ENCODE peak calls at places on chromosomes 11 and 22, in eight cellular contexts. Q is GM12878; Y is IMR-90; M is cardiac muscle cell; T is naive thymus-derived CD4-positive, alpha-beta T cell; E is body of pancreas; Z is breast epithelium; I is stomach. V is an unnamed sample.

GRCh38 chr11:11968511-11969280 is 39.7 kb downstream of the DKK3 start:
- DNase-seq in I (no peak), Y (peak; percentile 44), Q (no peak), M (no peak), Z (no peak), T (no peak), E (no peak), V (no peak)

GRCh38 chr11:80586464-80586863 is 1145.6 kb upstream of the TENM4 start:
- DNase-seq in T (no peak), Z (no peak), E (no peak), Q (no peak), M (peak; percentile 7), Y (peak; percentile 4), I (no peak), V (no peak)

GRCh38 chr11:469684-470667 is 19.9 kb downstream of the PTDSS2 start:
- DNase-seq in Y (peak; percentile 81), I (peak; percentile 63), M (no peak), Q (no peak), E (peak; percentile 65), T (no peak), Z (peak; percentile 48), V (no peak)

GRCh38 chr11:71240061-71240690 is 12.2 kb downstream of the SHANK2 start:
- DNase-seq in Y (no peak), E (no peak), I (no peak), Z (no peak), Q (no peak), T (no peak), M (no peak), V (no peak)

GRCh38 chr11:94525933-94526332 is 13.7 kb downstream of the C11orf97 start:
- DNase-seq in Q (no peak), Z (peak; percentile 69), Y (peak; percentile 74), T (no peak), I (peak; percentile 88), E (peak; percentile 78), M (peak; percentile 93), V (peak; percentile 18)

GRCh38 chr11:8720868-8721739 is 38.5 kb downstream of the RPL27A start:
- DNase-seq in I (peak; percentile 73), M (no peak), Q (no peak), T (no peak), Z (no peak), Y (no peak), E (peak; percentile 52), V (no peak)

GRCh38 chr11:92709329-92709728 is 260.1 kb upstream of the MTNR1B start:
- DNase-seq in T (no peak), I (no peak), Z (no peak), Y (no peak), Q (no peak), M (no peak), E (no peak), V (no peak)

GRCh38 chr11:33633251-33634003 is 67.2 kb downstream of the C11orf91 start:
- DNase-seq in M (no peak), I (no peak), Y (peak; percentile 72), Q (no peak), Z (no peak), E (no peak), T (no peak), V (no peak)

GRCh38 chr11:120133216-120134105 is 4.5 kb downstream of the TRIM29 start:
- DNase-seq in Y (no peak), I (peak; percentile 17), Z (peak; percentile 18), T (no peak), E (peak; percentile 3), M (peak; percentile 37), Q (no peak), V (peak; percentile 2)

GRCh38 chr11:123145661-123146060 is 49.4 kb downstream of the CLMP start:
- DNase-seq in T (no peak), M (peak; percentile 53), I (no peak), Y (no peak), Q (no peak), Z (no peak), E (peak; percentile 12), V (no peak)

GRCh38 chr11:88179141-88179540 is 3.9 kb upstream of the RAB38 start:
- DNase-seq in I (no peak), Z (no peak), T (no peak), M (no peak), E (no peak), Y (peak; percentile 61), Q (peak; percentile 78), V (no peak)

GRCh38 chr11:59142530-59143507 is at the start of gene FAM111A:
- DNase-seq in E (peak; percentile 90), I (peak; percentile 92), Y (peak; percentile 86), M (peak; percentile 75), T (peak; percentile 87), Q (peak; percentile 69), Z (peak; percentile 87), V (peak; percentile 80)

GRCh38 chr22:46674367-46674781 is 54.2 kb downstream of the GRAMD4 start:
- DNase-seq in Q (no peak), T (peak; percentile 80), E (peak; percentile 32), I (peak; percentile 60), Z (peak; percentile 45), M (no peak), Y (no peak), V (no peak)
- H3K4me3 ChIP-seq in Q (no peak overlapping the region), T (peak overlapping the region; percentile 73), E (no peak overlapping the region), I (peak overlapping the region; percentile 31), Z (no peak overlapping the region), M (no peak overlapping the region), Y (no peak overlapping the region), V (no peak overlapping the region)

DNA sequence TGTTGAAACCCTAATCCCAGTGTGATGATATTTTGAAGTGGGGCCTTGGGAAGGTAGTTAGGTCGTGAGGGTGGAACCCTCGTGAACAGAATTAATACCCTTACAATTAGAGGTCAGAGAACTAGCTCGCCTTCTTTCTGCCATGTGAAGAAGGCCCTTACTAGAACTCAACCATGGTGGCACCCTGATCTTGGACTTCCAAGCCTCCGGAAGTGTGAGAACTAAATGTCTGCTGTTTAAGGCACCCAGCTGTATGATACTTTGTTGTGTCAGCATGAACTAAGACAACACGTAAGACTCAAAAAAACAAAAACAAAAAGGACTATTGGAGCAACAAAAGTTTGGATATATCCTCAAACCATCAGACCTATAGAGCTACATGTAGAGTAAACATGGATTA is 52.0 kb downstream of the TMEM123 start:
- DNase-seq in E (no peak), M (no peak), T (no peak), I (no peak), Y (no peak), Z (no peak), Q (no peak), V (no peak)
- H3K36me3 ChIP-seq in E (no peaks in the 10 kb centered on the region), M (peaks cover 24% of the 10 kb centered on the region), T (peaks cover 8% of the 10 kb centered on the region), I (peaks cover 62% of the 10 kb centered on the region), Y (peaks cover 25% of the 10 kb centered on the region), Z (peaks cover 15% of the 10 kb centered on the region), Q (peaks cover 29% of the 10 kb centered on the region), V (peaks cover 21% of the 10 kb centered on the region)

GRCh38 chr22:47575291-47575690 is 812.8 kb downstream of the TBC1D22A start:
- DNase-seq in M (no peak), E (no peak), Z (no peak), Q (no peak), Y (no peak), T (no peak), I (peak; percentile 39), V (no peak)
- H3K9me3 ChIP-seq in M (no peaks in the 10 kb centered on the region), E (no peaks in the 10 kb centered on the region), Z (no peaks in the 10 kb centered on the region), Q (no peaks in the 10 kb centered on the region), Y (peaks cover 41% of the 10 kb centered on the region), T (no peaks in the 10 kb centered on the region), I (no peaks in the 10 kb centered on the region), V (no peaks in the 10 kb centered on the region)

DNA sequence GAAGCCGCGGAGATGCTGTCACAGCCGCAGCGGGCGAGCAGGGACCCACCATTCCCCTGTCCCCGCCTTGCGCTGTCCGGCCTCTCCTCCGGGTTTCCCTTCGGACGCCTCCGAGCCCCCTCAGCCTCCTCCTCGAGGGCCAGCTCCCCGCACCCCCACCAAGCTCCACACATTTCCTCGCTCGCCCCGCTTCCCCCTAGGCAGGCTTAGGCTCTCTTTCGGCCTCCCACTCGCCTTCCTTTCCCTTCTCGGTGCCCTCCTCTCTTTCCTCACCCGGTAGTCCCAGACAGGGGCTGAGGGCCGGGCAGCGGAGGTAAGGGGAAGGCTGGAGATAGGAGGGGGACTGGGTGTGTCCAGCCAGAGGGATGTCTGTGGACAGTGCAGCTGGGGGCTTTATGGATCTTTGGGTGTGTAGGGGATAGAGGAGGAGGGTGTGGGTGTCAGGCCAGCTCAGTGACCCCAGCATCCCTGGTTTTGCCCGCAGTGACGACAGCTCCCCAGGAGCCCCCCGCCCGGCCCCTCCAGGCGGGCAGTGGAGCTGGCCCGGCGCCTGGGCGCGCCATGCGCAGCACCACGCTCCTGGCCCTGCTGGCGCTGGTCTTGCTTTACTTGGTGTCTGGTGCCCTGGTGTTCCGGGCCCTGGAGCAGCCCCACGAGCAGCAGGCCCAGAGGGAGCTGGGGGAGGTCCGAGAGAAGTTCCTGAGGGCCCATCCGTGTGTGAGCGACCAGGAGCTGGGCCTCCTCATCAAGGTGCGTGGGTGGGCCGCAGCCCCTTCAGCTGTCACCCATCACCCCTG is 1.6 kb downstream of the KCNK4 start:
- DNase-seq in T (no peak), I (no peak), E (no peak), M (no peak), Q (no peak), Z (no peak), Y (no peak), V (no peak)
- H3K4me3 ChIP-seq in T (no peak overlapping the region), I (peak overlapping the region; percentile 49), E (no peak overlapping the region), M (peak overlapping the region; percentile 18), Q (no peak overlapping the region), Z (peak overlapping the region; percentile 31), Y (peak overlapping the region; percentile 24), V (no peak overlapping the region)

GRCh38 chr11:121932646-121933185 is 183.3 kb downstream of the BLID start:
- DNase-seq in Z (no peak), Q (no peak), Y (no peak), M (no peak), I (no peak), E (no peak), T (no peak), V (no peak)
- H3K36me3 ChIP-seq in Z (no peaks in the 10 kb centered on the region), Q (no peaks in the 10 kb centered on the region), Y (no peaks in the 10 kb centered on the region), M (no peaks in the 10 kb centered on the region), I (no peaks in the 10 kb centered on the region), E (no peaks in the 10 kb centered on the region), T (no peaks in the 10 kb centered on the region), V (no peaks in the 10 kb centered on the region)

DNA sequence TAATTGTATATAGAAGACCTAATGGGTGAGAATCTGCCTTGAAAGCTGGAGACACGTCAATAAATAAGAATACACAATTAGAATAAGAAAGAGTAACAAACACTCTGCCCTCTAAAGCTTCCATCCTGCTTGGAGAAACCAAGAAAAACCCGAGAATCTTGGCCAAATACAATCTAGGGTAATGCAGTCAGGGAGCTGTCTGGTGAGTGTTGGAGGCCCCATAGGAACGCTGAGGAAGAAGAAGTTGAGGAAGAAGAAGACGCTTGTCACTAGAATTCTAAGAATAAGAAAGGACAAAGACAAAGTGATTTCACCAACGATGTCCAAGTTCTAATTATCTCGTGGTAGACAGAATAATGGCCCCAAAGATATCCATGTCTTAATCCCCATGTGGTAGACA is 4485.9 kb upstream of the OR11H1 start:
- DNase-seq in I (no peak), E (no peak), Y (no peak), Z (no peak), M (no peak), Q (no peak), T (no peak), V (no peak)
- H3K9me3 ChIP-seq in I (peaks cover 24% of the 10 kb centered on the region), E (no peaks in the 10 kb centered on the region), Y (peaks cover 22% of the 10 kb centered on the region), Z (peaks cover 58% of the 10 kb centered on the region), M (peaks cover 9% of the 10 kb centered on the region), Q (no peaks in the 10 kb centered on the region), T (peaks cover 38% of the 10 kb centered on the region), V (peaks cover 3% of the 10 kb centered on the region)